ENCODE peak calls at places on chromosomes 3 and 15, in four cellular contexts. P is IMR-90, I is neuronal stem cell, E is trophoblast cell. C is an unnamed sample.

GRCh38 chr15:57684491-57685184 is 21.9 kb upstream of the POLR2M start:
- DNase-seq in P (no peak), I (no peak), E (no peak), C (no peak)

GRCh38 chr3:130857336-130858026 is 36.4 kb upstream of the ATP2C1 start:
- DNase-seq in P (no peak), I (no peak), E (no peak), C (no peak)

GRCh38 chr3:183548262-183548769 is 7.2 kb downstream of the KLHL6 start:
- DNase-seq in P (peak; percentile 72), I (peak; percentile 66), E (peak; percentile 91), C (peak; percentile 98)

GRCh38 chr15:40787344-40787841 is 17.6 kb downstream of the C15orf62 start:
- DNase-seq in P (peak; percentile 62), I (no peak), E (peak; percentile 48), C (peak; percentile 93)

GRCh38 chr15:71129660-71130059 is 14.4 kb downstream of the THSD4 start:
- DNase-seq in P (no peak), I (no peak), E (no peak), C (no peak)

GRCh38 chr3:32239638-32240550 is 1.4 kb downstream of the CMTM8 start:
- DNase-seq in P (no peak), I (peak; percentile 14), E (no peak), C (peak; percentile 83)

GRCh38 chr3:85007195-85008094 is 48.7 kb downstream of the CADM2 start:
- DNase-seq in P (no peak), I (no peak), E (no peak), C (no peak)

GRCh38 chr3:150439657-150440056 is 31.6 kb downstream of the TSC22D2 start:
- DNase-seq in P (peak; percentile 26), I (no peak), E (no peak), C (no peak)

GRCh38 chr3:177213806-177214528 is 16.7 kb upstream of the TBL1XR1 start:
- DNase-seq in P (no peak), I (no peak), E (no peak), C (no peak)

GRCh38 chr15:38535451-38536200 is 29.0 kb downstream of the RASGRP1 start:
- DNase-seq in P (peak; percentile 60), I (no peak), E (peak; percentile 49), C (no peak)

GRCh38 chr3:187014417-187014864 is 84.1 kb downstream of the ST6GAL1 start:
- DNase-seq in P (peak; percentile 28), I (no peak), E (no peak), C (no peak)

GRCh38 chr3:52195823-52196331 is 2.1 kb upstream of the ALAS1 start:
- DNase-seq in P (peak; percentile 75), I (no peak), E (no peak), C (no peak)

GRCh38 chr3:113210608-113211369 is 568 bp upstream of the BOC start:
- DNase-seq in P (no peak), I (no peak), E (no peak), C (peak; percentile 45)

GRCh38 chr3:125077864-125078263 is 22.1 kb upstream of the HEG1 start:
- DNase-seq in P (no peak), I (no peak), E (no peak), C (no peak)

GRCh38 chr3:89434621-89435380 is 327.4 kb downstream of the EPHA3 start:
- DNase-seq in P (no peak), I (no peak), E (no peak), C (no peak)

GRCh38 chr15:76038512-76038911 is 21.3 kb upstream of the TMEM266 start:
- DNase-seq in P (no peak), I (no peak), E (no peak), C (no peak)

GRCh38 chr15:93495799-93496637 is 407.0 kb upstream of the RGMA start:
- DNase-seq in P (no peak), I (no peak), E (no peak), C (peak; percentile 38)

DNA sequence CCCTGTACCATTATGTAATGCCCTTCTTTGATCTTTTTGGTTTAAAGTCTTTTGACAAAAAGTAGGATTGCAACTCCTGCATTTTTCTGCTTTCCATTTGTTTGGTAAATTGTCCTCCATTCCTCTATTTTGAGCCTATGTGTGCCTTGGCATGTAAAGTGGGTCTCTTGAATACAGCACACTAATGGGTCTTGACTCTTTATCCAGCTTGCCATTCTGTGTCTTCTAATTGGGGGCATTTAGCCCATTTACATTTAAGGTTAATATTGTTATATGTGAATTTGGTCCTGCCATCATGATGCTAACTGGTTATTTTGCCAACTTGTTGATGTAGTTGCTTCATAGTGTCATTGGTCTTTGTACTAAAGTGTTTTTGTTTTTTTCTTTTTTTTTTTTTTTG is 32.4 kb downstream of the CMC1 start:
- DNase-seq in P (no peak), I (no peak), E (no peak), C (no peak)
- H2BK5ac ChIP-seq in P (no peak overlapping the region), I (no peak overlapping the region), E (no peak overlapping the region), C (no peak overlapping the region)

GRCh38 chr3:108073712-108074431 is 17.0 kb downstream of the CD47 start:
- DNase-seq in P (peak; percentile 19), I (no peak), E (no peak), C (no peak)

GRCh38 chr3:108079877-108080276 is 11.0 kb downstream of the CD47 start:
- DNase-seq in P (no peak), I (no peak), E (no peak), C (no peak)

GRCh38 chr3:108076564-108076963 is 14.3 kb downstream of the CD47 start:
- DNase-seq in P (no peak), I (no peak), E (no peak), C (no peak)

DNA sequence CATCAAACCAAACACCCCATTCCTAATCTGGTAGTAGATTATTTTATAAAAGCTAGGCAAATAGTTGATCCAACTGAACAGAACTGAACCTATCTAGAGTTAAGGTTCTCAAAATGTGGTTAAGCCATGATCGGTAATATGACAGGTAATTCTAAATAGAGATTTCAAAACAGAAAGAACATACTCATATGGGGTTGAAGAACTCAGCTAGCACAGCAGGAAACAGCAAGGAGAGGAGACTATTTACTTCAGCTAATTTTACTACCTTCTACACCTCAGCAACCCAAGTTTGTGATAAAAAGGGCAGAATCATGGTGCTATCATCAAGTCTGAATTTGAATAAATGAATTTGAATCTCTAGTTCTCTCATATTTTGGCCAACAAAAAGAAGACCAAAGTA is 11.8 kb downstream of the CD47 start:
- DNase-seq in P (no peak), I (no peak), E (no peak), C (no peak)
- H3K4me1 ChIP-seq in P (no peaks in the 10 kb centered on the region), I (no peaks in the 10 kb centered on the region), E (no peaks in the 10 kb centered on the region), C (no peaks in the 10 kb centered on the region)

DNA sequence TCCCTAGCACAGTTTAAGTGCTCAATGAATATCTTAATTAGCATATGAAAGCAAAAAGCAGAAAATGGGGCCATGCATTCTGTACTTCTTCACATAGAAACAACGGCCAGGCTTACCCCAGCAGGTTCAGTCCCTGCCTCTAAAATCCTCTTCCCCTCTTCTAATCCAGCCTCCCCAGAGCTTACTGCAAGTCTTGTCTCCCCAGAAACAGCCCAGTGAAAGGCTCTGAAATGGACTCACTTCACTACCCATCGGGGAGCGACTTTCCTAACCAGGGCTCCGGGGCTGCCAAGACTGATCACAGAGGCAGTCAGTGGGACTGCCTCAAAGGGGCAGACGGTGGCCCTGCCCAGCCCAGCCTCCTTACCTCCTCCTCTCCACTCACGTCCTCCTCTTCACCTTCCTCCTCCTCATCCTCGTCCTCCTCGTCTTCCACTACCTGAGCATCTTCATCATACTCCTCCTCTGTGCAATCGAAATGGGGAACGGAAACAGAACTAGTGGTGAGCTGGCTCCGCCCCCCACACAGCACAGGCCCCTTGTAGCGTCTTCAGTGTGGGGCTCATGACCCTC is 38.0 kb downstream of the ANP32A start:
- DNase-seq in P (no peak), I (no peak), E (no peak), C (no peak)
- H2BK5ac ChIP-seq in P (no peak overlapping the region), I (no peak overlapping the region), E (no peak overlapping the region), C (no peak overlapping the region)

DNA sequence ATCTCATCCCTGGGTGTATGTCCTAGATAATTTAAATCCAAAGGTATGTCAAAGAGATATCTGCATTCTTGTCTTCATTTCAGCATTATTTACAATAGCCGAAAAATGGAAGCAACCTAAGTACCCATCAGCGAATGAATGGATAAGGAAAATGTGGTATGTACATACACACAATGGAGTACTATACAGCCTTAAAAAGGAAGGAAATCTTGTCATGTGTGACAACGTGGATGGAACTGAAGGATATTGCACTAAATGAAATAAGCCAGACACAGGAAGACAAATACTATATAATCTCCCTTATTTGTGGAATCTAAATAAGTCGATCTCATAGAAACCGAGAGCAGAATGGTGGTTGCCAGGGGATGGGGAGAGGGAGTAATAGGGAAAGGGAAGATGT is 16.8 kb upstream of the MGLL start:
- DNase-seq in P (no peak), I (no peak), E (no peak), C (no peak)
- H3K4me1 ChIP-seq in P (no peaks in the 10 kb centered on the region), I (peaks cover 5% of the 10 kb centered on the region), E (no peaks in the 10 kb centered on the region), C (no peaks in the 10 kb centered on the region)

GRCh38 chr3:65524544-65525070 is 514.1 kb downstream of the MAGI1 start:
- DNase-seq in P (no peak), I (no peak), E (no peak), C (no peak)

GRCh38 chr3:65523878-65524277 is 514.8 kb downstream of the MAGI1 start:
- DNase-seq in P (no peak), I (no peak), E (no peak), C (no peak)

GRCh38 chr3:65532164-65532563 is 506.6 kb downstream of the MAGI1 start:
- DNase-seq in P (no peak), I (no peak), E (no peak), C (no peak)

GRCh38 chr3:65521032-65521431 is 517.7 kb downstream of the MAGI1 start:
- DNase-seq in P (no peak), I (no peak), E (no peak), C (no peak)

DNA sequence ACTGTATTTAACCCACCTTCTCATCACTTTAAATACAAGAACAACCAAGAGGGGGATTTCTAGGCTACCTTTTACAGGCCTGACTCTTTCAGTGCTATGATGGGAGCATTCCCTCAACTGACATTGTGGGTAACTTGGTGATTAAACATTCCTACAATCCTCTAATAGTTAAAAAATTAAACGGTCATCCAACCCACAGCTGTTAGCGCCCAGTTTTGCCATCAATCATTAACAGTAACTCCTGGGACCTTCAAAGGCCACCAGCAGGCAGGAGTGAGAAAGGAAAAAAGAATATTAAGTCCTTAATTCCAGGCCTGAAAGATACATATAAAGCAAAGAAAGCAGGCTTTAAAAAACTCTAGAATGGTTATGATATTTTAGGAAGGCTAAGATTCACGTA is 512.1 kb downstream of the MAGI1 start:
- DNase-seq in P (no peak), I (no peak), E (no peak), C (no peak)
- H2BK5ac ChIP-seq in P (no peak overlapping the region), I (no peak overlapping the region), E (no peak overlapping the region), C (no peak overlapping the region)

C was measured in mesendoderm.